ENCODE peak calls at places on chromosomes 11 and 22, in seven cellular contexts. R, S, N, M, H, T and B are unnamed samples.

GRCh38 chr11:18013790-18014507 is 1.1 kb upstream of the SERGEF start:
- DNase-seq in H (no peak), S (no peak), M (no peak), N (no peak), T (no peak), R (no peak), B (no peak)

GRCh38 chr11:130761560-130762220 is 154.6 kb downstream of the SNX19 start:
- DNase-seq in H (no peak), M (no peak), S (no peak), R (no peak), T (no peak), N (no peak), B (no peak)

GRCh38 chr11:15699978-15700377 is 585.3 kb downstream of the INSC start:
- DNase-seq in R (no peak), M (no peak), S (no peak), T (no peak), N (no peak), H (no peak), B (no peak)

GRCh38 chr11:119409731-119410130 is 13.2 kb downstream of the THY1 start:
- DNase-seq in H (no peak), T (no peak), N (no peak), R (no peak), S (no peak), M (no peak), B (no peak)

GRCh38 chr22:48755332-48755949 is 1072.2 kb downstream of the BRD1 start:
- DNase-seq in R (no peak), H (no peak), T (no peak), M (no peak), N (no peak), S (no peak), B (no peak)

GRCh38 chr11:117985953-117986887 is at the start of gene IL10RA:
- DNase-seq in R (peak), S (peak), H (peak), N (no peak), T (peak), M (no peak), B (no peak)

GRCh38 chr22:20064140-20064480 is 15.9 kb upstream of the DGCR8 start:
- DNase-seq in H (no peak), R (no peak), T (no peak), M (no peak), N (no peak), S (no peak), B (no peak)

GRCh38 chr11:73439002-73439843 is 63.0 kb downstream of the RELT start:
- DNase-seq in T (no peak), S (peak), M (no peak), H (no peak), R (no peak), N (no peak), B (no peak)

GRCh38 chr11:84870486-84870885 is 756.7 kb downstream of the DLG2 start:
- DNase-seq in S (no peak), T (no peak), N (no peak), M (no peak), H (no peak), R (no peak), B (no peak)

GRCh38 chr22:38699784-38700183 is 959 bp downstream of the JOSD1 start:
- DNase-seq in T (no peak), S (peak), R (no peak), N (no peak), M (no peak), H (no peak), B (no peak)

GRCh38 chr11:92098172-92098571 is 126.4 kb upstream of the FAT3 start:
- DNase-seq in T (no peak), R (no peak), N (no peak), H (no peak), S (no peak), M (no peak), B (no peak)

GRCh38 chr22:45476814-45477213 is 25.9 kb upstream of the FBLN1 start:
- DNase-seq in S (no peak), N (no peak), R (no peak), T (no peak), M (no peak), H (no peak), B (no peak)

GRCh38 chr11:73414977-73415492 is 38.8 kb downstream of the RELT start:
- DNase-seq in N (peak), S (peak), R (no peak), T (no peak), H (no peak), M (peak), B (no peak)

GRCh38 chr22:46846154-46846831 is 83.8 kb downstream of the TBC1D22A start:
- DNase-seq in N (no peak), H (no peak), M (no peak), R (no peak), T (no peak), S (peak), B (no peak)

GRCh38 chr22:39490966-39491680 is 11.0 kb upstream of the MIEF1 start:
- DNase-seq in N (no peak), R (no peak), M (no peak), S (no peak), H (no peak), T (no peak), B (no peak)

GRCh38 chr11:86115542-86116385 is 46.9 kb upstream of the PICALM start:
- DNase-seq in T (no peak), M (no peak), N (no peak), R (no peak), S (peak), H (no peak), B (no peak)

GRCh38 chr11:34305095-34305692 is 52.6 kb downstream of the ABTB2 start:
- DNase-seq in R (no peak), T (no peak), N (no peak), M (no peak), H (no peak), S (peak), B (peak)

GRCh38 chr11:134762248-134763029 is 350.4 kb upstream of the B3GAT1 start:
- DNase-seq in N (no peak), T (no peak), H (no peak), S (peak), R (peak), M (no peak), B (no peak)